ENCODE peak calls at places on chromosomes 5 and 9, in nine cellular contexts. One of them, this sample, is unnamed.

GRCh38 chr5:20367178-20367577 is 379.2 kb upstream of the CDH18 start:
- DNase-seq in HCT116: no peak
- DNase-seq in stomach: peak; percentile 83
- DNase-seq in body of pancreas: peak; percentile 94
- DNase-seq in uterus: no peak
- DNase-seq in GM12891: no peak
- DNase-seq in lower leg skin: no peak
- DNase-seq in GM12878: no peak
- DNase-seq in IMR-90: no peak
- DNase-seq in this sample: no peak

GRCh38 chr9:137115394-137116026 is 977 bp upstream of the DPP7 start:
- DNase-seq in lower leg skin: no peak
- DNase-seq in IMR-90: no peak
- DNase-seq in GM12891: no peak
- DNase-seq in GM12878: no peak
- DNase-seq in uterus: no peak
- DNase-seq in HCT116: no peak
- DNase-seq in stomach: no peak
- DNase-seq in body of pancreas: no peak
- DNase-seq in this sample: no peak

GRCh38 chr5:93582677-93583524 is at the start of gene NR2F1:
- DNase-seq in GM12878: no peak
- DNase-seq in uterus: peak; percentile 87
- DNase-seq in body of pancreas: peak; percentile 90
- DNase-seq in IMR-90: peak; percentile 99
- DNase-seq in GM12891: no peak
- DNase-seq in stomach: peak; percentile 47
- DNase-seq in HCT116: peak; percentile 98
- DNase-seq in lower leg skin: no peak
- DNase-seq in this sample: no peak

GRCh38 chr9:69984831-69985230 is 58.8 kb upstream of the MAMDC2 start:
- DNase-seq in stomach: no peak
- DNase-seq in uterus: no peak
- DNase-seq in lower leg skin: no peak
- DNase-seq in GM12878: no peak
- DNase-seq in IMR-90: no peak
- DNase-seq in HCT116: no peak
- DNase-seq in body of pancreas: no peak
- DNase-seq in GM12891: no peak
- DNase-seq in this sample: no peak

GRCh38 chr5:124995451-124995850 is 249.0 kb upstream of the ZNF608 start:
- DNase-seq in GM12891: no peak
- DNase-seq in lower leg skin: no peak
- DNase-seq in GM12878: no peak
- DNase-seq in uterus: no peak
- DNase-seq in IMR-90: peak; percentile 93
- DNase-seq in HCT116: no peak
- DNase-seq in stomach: no peak
- DNase-seq in body of pancreas: no peak
- DNase-seq in this sample: no peak

GRCh38 chr5:97907611-97908400 is 724.8 kb upstream of the RIOK2 start:
- DNase-seq in GM12891: no peak
- DNase-seq in body of pancreas: no peak
- DNase-seq in HCT116: no peak
- DNase-seq in uterus: no peak
- DNase-seq in stomach: no peak
- DNase-seq in lower leg skin: no peak
- DNase-seq in GM12878: no peak
- DNase-seq in IMR-90: no peak
- DNase-seq in this sample: no peak

GRCh38 chr5:1937590-1937989 is 54.9 kb upstream of the IRX4 start:
- DNase-seq in GM12878: no peak
- DNase-seq in lower leg skin: no peak
- DNase-seq in HCT116: no peak
- DNase-seq in GM12891: no peak
- DNase-seq in uterus: no peak
- DNase-seq in IMR-90: no peak
- DNase-seq in stomach: no peak
- DNase-seq in body of pancreas: no peak
- DNase-seq in this sample: no peak

GRCh38 chr5:94017579-94017978 is 276.2 kb upstream of the POU5F2 start:
- DNase-seq in HCT116: no peak
- DNase-seq in GM12878: no peak
- DNase-seq in body of pancreas: no peak
- DNase-seq in uterus: no peak
- DNase-seq in GM12891: no peak
- DNase-seq in stomach: no peak
- DNase-seq in IMR-90: peak; percentile 52
- DNase-seq in lower leg skin: no peak
- DNase-seq in this sample: no peak

GRCh38 chr5:133082128-133082527 is 30.3 kb downstream of the HSPA4 start:
- DNase-seq in HCT116: no peak
- DNase-seq in IMR-90: peak; percentile 37
- DNase-seq in GM12891: no peak
- DNase-seq in GM12878: no peak
- DNase-seq in body of pancreas: no peak
- DNase-seq in lower leg skin: no peak
- DNase-seq in stomach: no peak
- DNase-seq in uterus: no peak
- DNase-seq in this sample: no peak

GRCh38 chr5:18393546-18393945 is 759.3 kb downstream of the TAF11L14 start:
- DNase-seq in HCT116: no peak
- DNase-seq in GM12891: no peak
- DNase-seq in lower leg skin: no peak
- DNase-seq in stomach: no peak
- DNase-seq in IMR-90: no peak
- DNase-seq in uterus: no peak
- DNase-seq in body of pancreas: no peak
- DNase-seq in GM12878: no peak
- DNase-seq in this sample: no peak

GRCh38 chr9:111683351-111683750 is 21.9 kb downstream of the GNG10 start:
- DNase-seq in uterus: no peak
- DNase-seq in HCT116: no peak
- DNase-seq in lower leg skin: no peak
- DNase-seq in IMR-90: no peak
- DNase-seq in GM12878: no peak
- DNase-seq in stomach: no peak
- DNase-seq in GM12891: no peak
- DNase-seq in body of pancreas: no peak
- DNase-seq in this sample: no peak

GRCh38 chr5:151531581-151531980 is 59.5 kb downstream of the FAT2 start:
- DNase-seq in uterus: no peak
- DNase-seq in IMR-90: no peak
- DNase-seq in HCT116: no peak
- DNase-seq in GM12878: no peak
- DNase-seq in body of pancreas: no peak
- DNase-seq in stomach: no peak
- DNase-seq in GM12891: no peak
- DNase-seq in lower leg skin: no peak
- DNase-seq in this sample: no peak

GRCh38 chr5:151534345-151534744 is 56.8 kb downstream of the FAT2 start:
- DNase-seq in body of pancreas: no peak
- DNase-seq in stomach: no peak
- DNase-seq in GM12891: no peak
- DNase-seq in HCT116: no peak
- DNase-seq in GM12878: no peak
- DNase-seq in IMR-90: no peak
- DNase-seq in lower leg skin: no peak
- DNase-seq in uterus: no peak
- DNase-seq in this sample: no peak

GRCh38 chr5:151523335-151523734 is 67.8 kb downstream of the FAT2 start:
- DNase-seq in body of pancreas: peak; percentile 16
- DNase-seq in GM12891: peak; percentile 54
- DNase-seq in GM12878: no peak
- DNase-seq in IMR-90: peak; percentile 55
- DNase-seq in lower leg skin: peak; percentile 74
- DNase-seq in stomach: no peak
- DNase-seq in HCT116: peak; percentile 39
- DNase-seq in uterus: no peak
- DNase-seq in this sample: peak; percentile 76

GRCh38 chr5:151528996-151529395 is 62.1 kb downstream of the FAT2 start:
- DNase-seq in stomach: no peak
- DNase-seq in body of pancreas: no peak
- DNase-seq in IMR-90: no peak
- DNase-seq in lower leg skin: no peak
- DNase-seq in HCT116: no peak
- DNase-seq in uterus: no peak
- DNase-seq in GM12891: no peak
- DNase-seq in GM12878: no peak
- DNase-seq in this sample: no peak
- TF ChIP-seq POLR2A in stomach: no peak
- TF ChIP-seq POLR2A in body of pancreas: no peak
- TF ChIP-seq POLR2A in IMR-90: no peak
- TF ChIP-seq POLR2A in lower leg skin: no peak
- TF ChIP-seq POLR2A in HCT116: no peak
- TF ChIP-seq POLR2A in uterus: no peak
- TF ChIP-seq POLR2A in GM12891: no peak
- TF ChIP-seq POLR2A in GM12878: no peak
- TF ChIP-seq POLR2A in this sample: no peak

GRCh38 chr5:141369994-141370848 is at the start of gene PCDHGB3:
- DNase-seq in uterus: no peak
- DNase-seq in lower leg skin: no peak
- DNase-seq in HCT116: no peak
- DNase-seq in GM12878: no peak
- DNase-seq in IMR-90: peak; percentile 74
- DNase-seq in GM12891: peak; percentile 43
- DNase-seq in body of pancreas: peak; percentile 31
- DNase-seq in stomach: no peak
- DNase-seq in this sample: peak; percentile 38
- TF ChIP-seq POLR2A in uterus: no peak
- TF ChIP-seq POLR2A in lower leg skin: no peak
- TF ChIP-seq POLR2A in HCT116: no peak
- TF ChIP-seq POLR2A in GM12878: no peak
- TF ChIP-seq POLR2A in IMR-90: no peak
- TF ChIP-seq POLR2A in GM12891: no peak
- TF ChIP-seq POLR2A in body of pancreas: no peak
- TF ChIP-seq POLR2A in stomach: no peak
- TF ChIP-seq POLR2A in this sample: no peak

DNA sequence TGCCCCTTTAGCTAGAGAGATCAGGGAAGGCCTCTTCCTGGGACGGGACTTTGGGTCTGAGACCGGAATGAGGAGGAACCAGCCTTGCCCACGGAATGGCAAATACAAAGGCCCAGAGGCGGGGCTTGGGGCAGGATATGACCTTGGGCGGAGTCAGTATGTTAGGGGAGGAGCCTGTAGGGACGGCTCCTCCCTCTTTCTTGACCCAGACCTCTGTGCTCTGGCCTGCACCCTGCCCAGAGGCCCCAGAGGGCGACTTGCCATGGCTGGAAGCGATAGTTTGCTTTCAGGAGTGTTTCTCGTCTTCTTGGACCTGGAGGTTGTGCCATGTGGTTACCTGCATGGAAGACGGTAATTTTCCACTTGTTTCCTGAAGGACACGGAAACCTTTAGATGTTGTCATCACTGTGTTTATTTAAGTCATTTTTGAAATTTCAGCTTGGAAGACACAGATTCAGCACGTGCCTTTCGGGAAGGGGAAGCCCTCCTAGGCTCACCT is 85.6 kb downstream of the DAB2IP start:
- DNase-seq in HCT116: no peak
- DNase-seq in body of pancreas: peak; percentile 66
- DNase-seq in GM12878: no peak
- DNase-seq in stomach: peak; percentile 91
- DNase-seq in uterus: peak; percentile 53
- DNase-seq in GM12891: no peak
- DNase-seq in IMR-90: no peak
- DNase-seq in lower leg skin: no peak
- DNase-seq in this sample: no peak
- TF ChIP-seq POLR2A in HCT116: no peak
- TF ChIP-seq POLR2A in body of pancreas: no peak
- TF ChIP-seq POLR2A in GM12878: no peak
- TF ChIP-seq POLR2A in stomach: peak; percentile 20
- TF ChIP-seq POLR2A in uterus: no peak
- TF ChIP-seq POLR2A in GM12891: no peak
- TF ChIP-seq POLR2A in IMR-90: no peak
- TF ChIP-seq POLR2A in lower leg skin: no peak
- TF ChIP-seq POLR2A in this sample: no peak

GRCh38 chr5:56763182-56763581 is 52.2 kb upstream of the MAP3K1 start:
- DNase-seq in body of pancreas: no peak
- DNase-seq in lower leg skin: no peak
- DNase-seq in HCT116: no peak
- DNase-seq in GM12891: no peak
- DNase-seq in stomach: no peak
- DNase-seq in uterus: no peak
- DNase-seq in IMR-90: no peak
- DNase-seq in GM12878: no peak
- DNase-seq in this sample: no peak

GRCh38 chr5:56760723-56761122 is 54.6 kb upstream of the MAP3K1 start:
- DNase-seq in body of pancreas: no peak
- DNase-seq in uterus: no peak
- DNase-seq in lower leg skin: no peak
- DNase-seq in GM12878: no peak
- DNase-seq in IMR-90: no peak
- DNase-seq in GM12891: no peak
- DNase-seq in HCT116: no peak
- DNase-seq in stomach: no peak
- DNase-seq in this sample: no peak

GRCh38 chr5:56766926-56767325 is 48.4 kb upstream of the MAP3K1 start:
- DNase-seq in lower leg skin: no peak
- DNase-seq in HCT116: no peak
- DNase-seq in GM12878: no peak
- DNase-seq in body of pancreas: no peak
- DNase-seq in GM12891: no peak
- DNase-seq in stomach: no peak
- DNase-seq in uterus: no peak
- DNase-seq in IMR-90: no peak
- DNase-seq in this sample: no peak

GRCh38 chr5:56761486-56761885 is 53.9 kb upstream of the MAP3K1 start:
- DNase-seq in lower leg skin: no peak
- DNase-seq in GM12878: no peak
- DNase-seq in HCT116: no peak
- DNase-seq in stomach: no peak
- DNase-seq in uterus: no peak
- DNase-seq in IMR-90: no peak
- DNase-seq in body of pancreas: no peak
- DNase-seq in GM12891: no peak
- DNase-seq in this sample: no peak

DNA sequence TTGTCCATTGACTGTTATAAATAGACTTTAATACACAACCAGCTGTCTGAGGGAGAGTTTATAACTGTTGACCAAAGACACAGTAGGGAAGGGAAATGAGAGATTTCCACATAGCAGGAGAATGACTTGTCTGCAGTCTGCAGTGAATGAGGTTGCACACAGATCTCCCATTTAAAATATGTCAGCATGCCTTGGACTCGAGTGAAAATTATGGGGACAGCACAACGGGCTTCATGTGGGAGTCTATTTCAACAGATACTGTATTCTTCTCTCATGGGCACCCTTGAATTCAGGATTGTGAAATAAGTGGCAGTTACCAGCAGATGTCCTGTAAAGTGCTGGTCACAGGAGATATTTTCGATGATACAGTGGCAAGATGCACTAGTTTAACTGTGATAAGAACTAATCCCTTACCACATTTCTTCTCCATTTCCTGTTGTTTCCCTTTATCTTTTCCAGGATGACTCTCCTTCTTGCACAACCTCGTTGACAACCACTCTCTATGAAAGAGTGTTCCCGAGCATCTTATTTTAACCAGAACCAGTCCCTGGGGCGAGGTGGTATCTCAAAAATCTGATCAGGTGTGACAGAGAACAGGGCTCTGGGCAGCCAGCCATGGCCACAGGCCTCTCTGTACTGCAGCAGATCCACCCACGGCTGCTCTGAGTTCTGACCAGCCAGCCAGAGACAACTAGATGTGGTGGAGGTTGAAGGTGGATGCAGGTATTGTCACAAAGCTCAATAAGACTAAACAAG is 51.5 kb upstream of the MAP3K1 start:
- DNase-seq in GM12891: no peak
- DNase-seq in GM12878: no peak
- DNase-seq in IMR-90: peak; percentile 65
- DNase-seq in body of pancreas: peak; percentile 19
- DNase-seq in stomach: no peak
- DNase-seq in HCT116: no peak
- DNase-seq in uterus: no peak
- DNase-seq in lower leg skin: no peak
- DNase-seq in this sample: no peak
- TF ChIP-seq POLR2A in GM12891: no peak
- TF ChIP-seq POLR2A in GM12878: no peak
- TF ChIP-seq POLR2A in IMR-90: no peak
- TF ChIP-seq POLR2A in body of pancreas: no peak
- TF ChIP-seq POLR2A in stomach: no peak
- TF ChIP-seq POLR2A in HCT116: no peak
- TF ChIP-seq POLR2A in uterus: no peak
- TF ChIP-seq POLR2A in lower leg skin: no peak
- TF ChIP-seq POLR2A in this sample: no peak